ENCODE peak calls at places on chromosomes 6 and 20, in nine cellular contexts. G is AG04450, E is mammary epithelial cell, W is HCT116, I is mesendoderm, U is MM.1S, X is heart left ventricle, N is ascending aorta, D is body of pancreas. Z is an unnamed sample.
A peak's percentile ranks its signal among the peaks of the same experiment; 100 is the strongest.

GRCh38 chr20:57263127-57263609 is 3.3 kb downstream of the BMP7 start:
- DNase-seq in G (no peak), E (peak; percentile 30), W (no peak), I (no peak), U (no peak), X (no peak), N (no peak), D (no peak), Z (no peak)

GRCh38 chr20:3051385-3052019 is 5.7 kb downstream of the MRPS26 start:
- DNase-seq in G (no peak), E (no peak), W (no peak), I (no peak), U (peak; percentile 57), X (no peak), N (no peak), D (no peak), Z (no peak)

GRCh38 chr6:12222405-12223366 is 67.5 kb upstream of the EDN1 start:
- DNase-seq in G (no peak), E (peak; percentile 67), W (no peak), I (peak; percentile 51), U (no peak), X (no peak), N (no peak), D (no peak), Z (no peak)

GRCh38 chr6:107843400-107843799 is 19.3 kb upstream of the SCML4 start:
- DNase-seq in G (no peak), E (no peak), W (no peak), I (no peak), U (no peak), X (no peak), N (no peak), D (no peak), Z (no peak)

GRCh38 chr6:149461670-149462069 is 23.1 kb downstream of the ZC3H12D start:
- DNase-seq in G (no peak), E (no peak), W (no peak), I (no peak), U (no peak), X (no peak), N (no peak), D (no peak), Z (no peak)

GRCh38 chr6:84511929-84512328 is 252.5 kb downstream of the TBX18 start:
- DNase-seq in G (no peak), E (no peak), W (no peak), I (no peak), U (no peak), X (no peak), N (no peak), D (no peak), Z (no peak)

GRCh38 chr6:109202409-109203264 is 107.3 kb downstream of the CEP57L1 start:
- DNase-seq in G (no peak), E (peak; percentile 66), W (no peak), I (no peak), U (no peak), X (no peak), N (no peak), D (no peak), Z (no peak)

GRCh38 chr6:28167068-28167467 is 25.4 kb downstream of the ZKSCAN8 start:
- DNase-seq in G (peak; percentile 13), E (peak; percentile 79), W (no peak), I (no peak), U (no peak), X (no peak), N (no peak), D (no peak), Z (no peak)

GRCh38 chr6:43007126-43007525 is 6.6 kb downstream of the MEA1 start:
- DNase-seq in G (no peak), E (no peak), W (no peak), I (no peak), U (no peak), X (peak; percentile 8), N (no peak), D (no peak), Z (no peak)

GRCh38 chr6:31734703-31735500 is 1.4 kb downstream of the CLIC1 start:
- DNase-seq in G (no peak), E (peak; percentile 77), W (no peak), I (peak; percentile 96), U (peak; percentile 63), X (peak; percentile 77), N (peak; percentile 81), D (peak; percentile 30), Z (no peak)

GRCh38 chr20:50753152-50753551 is 21.8 kb downstream of the PARD6B start:
- DNase-seq in G (no peak), E (no peak), W (no peak), I (no peak), U (no peak), X (no peak), N (no peak), D (no peak), Z (no peak)

GRCh38 chr6:31037692-31038091 is 27.4 kb downstream of the MUC22 start:
- DNase-seq in G (peak; percentile 27), E (peak; percentile 59), W (no peak), I (peak; percentile 25), U (no peak), X (no peak), N (no peak), D (no peak), Z (no peak)

GRCh38 chr6:33446356-33446755 is 8.0 kb upstream of the ZBTB9 start:
- DNase-seq in G (no peak), E (no peak), W (no peak), I (no peak), U (no peak), X (no peak), N (no peak), D (no peak), Z (no peak)

DNA sequence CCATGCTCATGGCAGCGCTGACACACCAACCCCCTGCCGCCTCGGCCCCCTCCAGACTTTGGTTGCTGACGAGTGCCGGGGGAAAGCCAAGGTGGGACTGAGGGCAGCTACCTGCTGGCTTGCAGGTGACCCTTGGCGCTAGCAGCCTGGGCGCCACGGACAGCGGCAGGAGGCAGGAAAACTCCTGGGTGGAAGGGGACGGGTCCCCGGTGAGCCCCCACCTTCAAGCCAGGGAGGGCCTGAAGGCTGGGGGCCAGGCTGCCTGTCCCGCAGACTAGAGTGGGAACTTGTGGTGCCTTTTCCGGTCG is 226.7 kb downstream of the OTOR start:
- DNase-seq in G (no peak), E (no peak), W (no peak), I (no peak), U (no peak), X (no peak), N (no peak), D (no peak), Z (no peak)
- H3K27ac ChIP-seq in G (no peak overlapping the region), E (no peak overlapping the region), W (no peak overlapping the region), I (no peak overlapping the region), U (no peak overlapping the region), X (no peak overlapping the region), N (no peak overlapping the region), D (no peak overlapping the region), Z (no peak overlapping the region)

GRCh38 chr6:13558718-13559117 is 15.7 kb upstream of the SIRT5 start:
- DNase-seq in G (no peak), E (no peak), W (no peak), I (no peak), U (no peak), X (no peak), N (no peak), D (no peak), Z (no peak)

GRCh38 chr6:13554929-13555333 is 19.5 kb upstream of the SIRT5 start:
- DNase-seq in G (no peak), E (no peak), W (no peak), I (peak; percentile 89), U (no peak), X (peak; percentile 81), N (no peak), D (no peak), Z (peak; percentile 30)

GRCh38 chr6:13548500-13549210 is 25.7 kb upstream of the SIRT5 start:
- DNase-seq in G (no peak), E (no peak), W (no peak), I (peak; percentile 87), U (no peak), X (no peak), N (no peak), D (no peak), Z (no peak)

GRCh38 chr6:13550656-13551055 is 23.7 kb upstream of the SIRT5 start:
- DNase-seq in G (no peak), E (no peak), W (no peak), I (no peak), U (no peak), X (no peak), N (no peak), D (no peak), Z (no peak)

DNA sequence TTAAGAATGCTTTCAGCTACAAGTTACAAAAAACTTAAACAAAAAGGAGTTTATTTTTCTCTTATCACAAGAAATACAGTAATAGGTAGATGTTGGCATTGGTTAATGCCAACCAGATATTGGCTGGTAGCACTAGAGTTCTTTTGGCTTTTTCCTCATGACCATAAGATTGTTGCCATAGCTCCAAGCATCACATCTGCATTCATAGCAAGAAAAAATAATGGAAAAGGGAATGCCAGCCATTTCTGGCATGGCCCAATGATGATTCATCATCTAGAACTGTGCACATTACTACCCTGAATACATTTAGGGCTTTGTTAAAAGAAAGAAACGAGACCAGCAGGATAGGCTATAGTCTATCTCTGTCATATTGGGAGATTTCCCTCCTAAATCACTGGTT is 20.8 kb upstream of the SIRT5 start:
- DNase-seq in G (no peak), E (no peak), W (no peak), I (no peak), U (no peak), X (no peak), N (no peak), D (no peak), Z (no peak)
- H3K27ac ChIP-seq in G (no peak overlapping the region), E (no peak overlapping the region), W (no peak overlapping the region), I (no peak overlapping the region), U (no peak overlapping the region), X (peak overlapping the region; percentile 88), N (no peak overlapping the region), D (no peak overlapping the region), Z (no peak overlapping the region)

DNA sequence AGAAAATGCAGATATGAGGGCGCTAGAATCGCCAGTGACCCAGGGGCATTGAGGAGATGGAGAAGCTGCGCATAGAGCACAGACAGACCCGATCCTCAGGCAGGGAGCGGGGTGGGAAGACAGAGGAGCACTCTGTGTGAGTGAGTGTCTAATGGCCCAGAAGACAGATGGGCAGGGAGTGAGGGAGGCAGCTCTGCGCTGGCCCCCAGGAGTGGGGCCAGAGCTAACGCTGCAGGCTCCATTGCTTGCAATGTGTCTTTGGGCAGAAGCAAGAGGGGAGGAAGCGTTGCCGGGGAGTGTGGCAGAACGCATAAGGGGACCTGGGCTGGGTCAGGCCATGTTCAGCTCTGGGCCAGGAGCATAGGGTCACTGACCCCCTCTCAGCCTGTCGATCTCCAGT is 207.0 kb downstream of the TBXT start:
- DNase-seq in G (no peak), E (no peak), W (no peak), I (no peak), U (no peak), X (no peak), N (no peak), D (no peak), Z (no peak)
- H3K27ac ChIP-seq in G (no peak overlapping the region), E (no peak overlapping the region), W (no peak overlapping the region), I (no peak overlapping the region), U (no peak overlapping the region), X (no peak overlapping the region), N (no peak overlapping the region), D (no peak overlapping the region), Z (no peak overlapping the region)

DNA sequence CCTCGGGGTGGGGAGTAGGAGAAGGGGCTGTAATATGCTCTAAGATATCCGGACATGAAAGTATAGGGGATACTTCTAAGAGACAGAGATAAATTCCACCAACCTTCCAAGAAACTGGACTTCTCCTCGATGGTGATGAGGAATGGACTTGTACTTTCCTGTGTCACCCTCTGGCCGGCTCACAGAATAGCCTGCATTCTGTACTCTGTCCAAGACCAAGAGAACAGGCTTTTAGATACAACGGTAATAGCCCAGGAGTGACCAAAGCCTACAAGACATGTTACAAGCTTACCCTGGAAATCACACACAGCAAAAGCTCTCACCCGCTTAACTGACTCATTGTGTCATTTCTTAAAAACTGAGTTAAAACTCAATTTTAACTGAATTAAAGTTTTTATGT is 69.3 kb upstream of the PTGIS start:
- DNase-seq in G (no peak), E (no peak), W (no peak), I (no peak), U (no peak), X (no peak), N (no peak), D (no peak), Z (no peak)
- H3K27ac ChIP-seq in G (no peak overlapping the region), E (no peak overlapping the region), W (no peak overlapping the region), I (no peak overlapping the region), U (no peak overlapping the region), X (no peak overlapping the region), N (no peak overlapping the region), D (peak overlapping the region; percentile 62), Z (no peak overlapping the region)